ENCODE peak calls at places on chromosome 1, in eight cellular contexts. O, H, J, W, S, N, T and A are unnamed samples.

GRCh38 chr1:16300436-16300835 is 51.8 kb downstream of the FBXO42 start:
- DNase-seq in O (no peak), S (no peak), H (no peak), T (no peak), N (no peak), W (no peak), J (no peak), A (no peak)

GRCh38 chr1:87292684-87293493 is 35.8 kb upstream of the LMO4 start:
- DNase-seq in O (peak), S (peak), N (peak), T (peak), H (no peak), W (no peak), J (peak), A (peak)

GRCh38 chr1:19828546-19828945 is 13.5 kb upstream of the RNF186 start:
- DNase-seq in N (no peak), W (no peak), J (no peak), H (no peak), T (peak), O (no peak), S (peak), A (no peak)

GRCh38 chr1:96722161-96722908 is 751 bp downstream of the PTBP2 start:
- DNase-seq in N (no peak), S (peak), J (peak), O (peak), T (peak), H (no peak), W (peak), A (peak)

GRCh38 chr1:78715181-78715661 is 65.6 kb downstream of the IFI44 start:
- DNase-seq in H (no peak), J (no peak), T (no peak), O (no peak), S (peak), W (no peak), N (no peak), A (peak)

GRCh38 chr1:70115315-70115714 is 90.1 kb downstream of the LRRC40 start:
- DNase-seq in O (no peak), W (no peak), S (no peak), N (no peak), T (no peak), J (no peak), H (no peak), A (no peak)

GRCh38 chr1:7549277-7549676 is 221.8 kb upstream of the VAMP3 start:
- DNase-seq in J (no peak), T (peak), S (peak), N (peak), H (no peak), W (peak), O (no peak), A (peak)

GRCh38 chr1:223007250-223007649 is 135.8 kb downstream of the TLR5 start:
- DNase-seq in N (no peak), T (no peak), O (no peak), H (no peak), W (no peak), J (no peak), S (peak), A (no peak)

GRCh38 chr1:99539131-99539530 is 106.8 kb upstream of the PALMD start:
- DNase-seq in W (no peak), S (peak), N (no peak), O (no peak), H (no peak), J (no peak), T (no peak), A (no peak)

GRCh38 chr1:23100074-23100748 is 68.4 kb downstream of the LUZP1 start:
- DNase-seq in N (peak), J (peak), T (peak), S (peak), O (peak), W (no peak), H (no peak), A (peak)

GRCh38 chr1:100703716-100704115 is 15.8 kb upstream of the VCAM1 start:
- DNase-seq in W (no peak), T (no peak), N (no peak), O (no peak), J (no peak), S (peak), H (no peak), A (no peak)

GRCh38 chr1:97090725-97091124 is 369.1 kb downstream of the PTBP2 start:
- DNase-seq in W (no peak), S (no peak), O (no peak), N (no peak), H (no peak), T (no peak), J (no peak), A (no peak)

GRCh38 chr1:74771913-74772515 is 39.1 kb downstream of the TYW3 start:
- DNase-seq in N (peak), S (peak), H (no peak), O (peak), W (no peak), J (no peak), T (peak), A (peak)

GRCh38 chr1:210978316-210978993 is 155.5 kb downstream of the KCNH1 start:
- DNase-seq in H (no peak), N (no peak), S (no peak), W (no peak), J (no peak), O (no peak), T (no peak), A (no peak)

GRCh38 chr1:245687129-245687635 is 532.4 kb downstream of the KIF26B start:
- DNase-seq in N (no peak), H (no peak), W (no peak), J (no peak), T (no peak), O (no peak), S (no peak), A (no peak)

GRCh38 chr1:12052008-12052573 is 11.0 kb upstream of the TNFRSF8 start:
- DNase-seq in W (no peak), O (no peak), H (no peak), J (no peak), S (peak), T (peak), N (peak), A (peak)

GRCh38 chr1:116852910-116853309 is 56.8 kb upstream of the PTGFRN start:
- DNase-seq in O (no peak), H (no peak), T (peak), S (peak), J (no peak), W (no peak), N (no peak), A (peak)

GRCh38 chr1:92210701-92211100 is 7.0 kb upstream of the C1orf146 start:
- DNase-seq in S (peak), O (no peak), N (peak), H (no peak), W (no peak), J (no peak), T (no peak), A (peak)

GRCh38 chr1:168726311-168726710 is 2.7 kb downstream of the DPT start:
- DNase-seq in W (no peak), N (no peak), H (no peak), J (no peak), O (no peak), S (no peak), T (no peak), A (no peak)

GRCh38 chr1:46458846-46459245 is 30.8 kb upstream of the DMBX1 start:
- DNase-seq in N (no peak), H (no peak), T (no peak), O (no peak), J (no peak), W (no peak), S (no peak), A (no peak)

GRCh38 chr1:19372136-19372514 is 60.0 kb downstream of the SLC66A1 start:
- DNase-seq in T (no peak), H (no peak), J (no peak), N (no peak), O (no peak), W (no peak), S (no peak), A (no peak)

GRCh38 chr1:87451229-87451900 is 122.7 kb downstream of the LMO4 start:
- DNase-seq in O (no peak), S (no peak), H (no peak), J (no peak), N (no peak), W (no peak), T (no peak), A (peak)

GRCh38 chr1:2148691-2149090 is 45.9 kb downstream of the FAAP20 start:
- DNase-seq in N (no peak), S (no peak), H (no peak), W (no peak), J (peak), T (no peak), O (no peak), A (no peak)

GRCh38 chr1:43919906-43920305 is 13.7 kb upstream of the ARTN start:
- DNase-seq in N (no peak), S (no peak), T (no peak), O (no peak), J (no peak), H (no peak), W (no peak), A (no peak)

GRCh38 chr1:178126790-178127189 is 32.9 kb downstream of the RASAL2 start:
- DNase-seq in H (no peak), N (no peak), S (peak), W (no peak), O (no peak), J (no peak), T (peak), A (peak)

GRCh38 chr1:85850238-85850637 is 142.0 kb upstream of the ZNHIT6 start:
- DNase-seq in O (no peak), W (no peak), J (no peak), N (no peak), H (no peak), T (peak), S (peak), A (peak)

GRCh38 chr1:215584389-215584788 is 17.3 kb downstream of the KCTD3 start:
- DNase-seq in W (no peak), N (no peak), S (no peak), H (no peak), O (no peak), T (no peak), J (no peak), A (no peak)

GRCh38 chr1:43997295-43997694 is 5.9 kb downstream of the CCDC24 start:
- DNase-seq in J (no peak), W (no peak), N (no peak), S (no peak), H (no peak), T (no peak), O (no peak), A (no peak)

GRCh38 chr1:204080163-204080903 is 7.4 kb downstream of the SOX13 start:
- DNase-seq in J (no peak), W (peak), H (no peak), N (no peak), S (peak), T (peak), O (peak), A (peak)

GRCh38 chr1:153563991-153564390 is 1.7 kb downstream of the S100A2 start:
- DNase-seq in S (no peak), J (no peak), N (no peak), O (no peak), W (peak), H (no peak), T (no peak), A (no peak)

GRCh38 chr1:228092342-228093049 is 10.0 kb downstream of the ARF1 start:
- DNase-seq in S (no peak), J (no peak), T (no peak), O (no peak), H (no peak), W (peak), N (no peak), A (no peak)

GRCh38 chr1:178579562-178579961 is 66.7 kb downstream of the TEX35 start:
- DNase-seq in W (no peak), S (no peak), N (no peak), T (no peak), O (no peak), J (no peak), H (no peak), A (no peak)

GRCh38 chr1:31627930-31628421 is 10.5 kb downstream of the HCRTR1 start:
- DNase-seq in J (no peak), T (no peak), O (peak), S (no peak), H (no peak), W (peak), N (no peak), A (peak)

GRCh38 chr1:84995484-84996334 is 1.2 kb downstream of the MCOLN2 start:
- DNase-seq in H (no peak), W (no peak), S (no peak), N (no peak), T (no peak), J (no peak), O (no peak), A (no peak)

GRCh38 chr1:2382621-2383361 is 8.6 kb downstream of the MORN1 start:
- DNase-seq in J (peak), N (peak), T (peak), W (peak), O (no peak), H (no peak), S (peak), A (no peak)